ENCODE peak calls at places on chromosome 2, in six cellular contexts. A is body of pancreas, K is heart left ventricle, Y is Peyer's patch, P is GM23338, S is left lung. L is an unnamed sample.

GRCh38 chr2:218993345-218994315 is at the start of gene CRYBA2:
- DNase-seq in A (peak; percentile 45), K (no peak), Y (no peak), P (peak; percentile 59), S (peak; percentile 79), L (peak; percentile 63)

GRCh38 chr2:144544053-144544452 is 24.1 kb upstream of the ZEB2 start:
- DNase-seq in A (no peak), K (no peak), Y (no peak), P (no peak), S (no peak), L (no peak)

GRCh38 chr2:191653669-191654402 is 24.1 kb upstream of the NABP1 start:
- DNase-seq in A (no peak), K (no peak), Y (no peak), P (no peak), S (no peak), L (no peak)

GRCh38 chr2:5691659-5692529 is at the start of gene SOX11:
- DNase-seq in A (no peak), K (peak; percentile 57), Y (no peak), P (peak; percentile 97), S (peak; percentile 76), L (no peak)

GRCh38 chr2:216349366-216349765 is 22.9 kb downstream of the MARCHF4 start:
- DNase-seq in A (no peak), K (no peak), Y (no peak), P (peak; percentile 65), S (no peak), L (no peak)

GRCh38 chr2:98936917-98937351 is 909 bp upstream of the CRACDL start:
- DNase-seq in A (no peak), K (no peak), Y (no peak), P (peak; percentile 65), S (peak; percentile 80), L (no peak)

GRCh38 chr2:143429932-143430331 is 300.7 kb downstream of the ARHGAP15 start:
- DNase-seq in A (no peak), K (no peak), Y (no peak), P (no peak), S (no peak), L (no peak)

GRCh38 chr2:164911832-164912231 is 43.5 kb downstream of the SLC38A11 start:
- DNase-seq in A (no peak), K (no peak), Y (no peak), P (no peak), S (no peak), L (no peak)

GRCh38 chr2:170301606-170302005 is 123.7 kb downstream of the MYO3B start:
- DNase-seq in A (no peak), K (no peak), Y (no peak), P (no peak), S (no peak), L (no peak)

GRCh38 chr2:177983183-177983788 is 89.3 kb downstream of the PDE11A start:
- DNase-seq in A (peak; percentile 51), K (no peak), Y (no peak), P (peak; percentile 79), S (no peak), L (peak; percentile 35)

GRCh38 chr2:149587950-149588487 is 444 bp upstream of the MMADHC start:
- DNase-seq in A (no peak), K (no peak), Y (no peak), P (peak; percentile 11), S (no peak), L (no peak)

GRCh38 chr2:64101141-64101591 is 43.1 kb downstream of the PELI1 start:
- DNase-seq in A (no peak), K (no peak), Y (no peak), P (no peak), S (no peak), L (no peak)

GRCh38 chr2:46632349-46632748 is 153.0 kb downstream of the TMEM247 start:
- DNase-seq in A (no peak), K (no peak), Y (no peak), P (peak; percentile 75), S (no peak), L (no peak)

GRCh38 chr2:26623541-26624497 is 17.3 kb downstream of the CIB4 start:
- DNase-seq in A (peak; percentile 25), K (no peak), Y (no peak), P (no peak), S (peak; percentile 53), L (no peak)

GRCh38 chr2:191677091-191677645 is 768 bp upstream of the NABP1 start:
- DNase-seq in A (peak; percentile 73), K (peak; percentile 28), Y (peak; percentile 45), P (peak; percentile 27), S (no peak), L (peak; percentile 51)

GRCh38 chr2:142180820-142181533 is 50.2 kb upstream of the LRP1B start:
- DNase-seq in A (peak; percentile 15), K (no peak), Y (no peak), P (peak; percentile 87), S (peak; percentile 64), L (peak; percentile 40)

GRCh38 chr2:169815849-169816248 is 8.9 kb downstream of the METTL5 start:
- DNase-seq in A (no peak), K (no peak), Y (no peak), P (no peak), S (no peak), L (no peak)

GRCh38 chr2:115369380-115369779 is 926.9 kb downstream of the DPP10 start:
- DNase-seq in A (no peak), K (no peak), Y (no peak), P (no peak), S (no peak), L (no peak)

GRCh38 chr2:234243871-234244565 is 193.5 kb downstream of the SPP2 start:
- DNase-seq in A (no peak), K (no peak), Y (no peak), P (no peak), S (no peak), L (no peak)

GRCh38 chr2:127429291-127429690 is 11.1 kb downstream of the PROC start:
- DNase-seq in A (no peak), K (no peak), Y (no peak), P (no peak), S (no peak), L (no peak)

GRCh38 chr2:190506666-190507065 is 27.9 kb downstream of the NEMP2 start:
- DNase-seq in A (no peak), K (no peak), Y (no peak), P (no peak), S (no peak), L (no peak)

GRCh38 chr2:231241755-231242507 is 43.5 kb downstream of the ARMC9 start:
- DNase-seq in A (peak; percentile 19), K (peak; percentile 34), Y (no peak), P (no peak), S (no peak), L (no peak)

GRCh38 chr2:9975805-9976447 is 24.4 kb downstream of the GRHL1 start:
- DNase-seq in A (peak; percentile 66), K (peak; percentile 29), Y (no peak), P (no peak), S (no peak), L (no peak)

GRCh38 chr2:56185582-56186046 is 1.8 kb downstream of the CCDC85A start:
- DNase-seq in A (peak; percentile 28), K (peak; percentile 57), Y (no peak), P (peak; percentile 79), S (peak; percentile 69), L (no peak)

GRCh38 chr2:79874015-79874414 is 361.2 kb downstream of the CTNNA2 start:
- DNase-seq in A (no peak), K (no peak), Y (no peak), P (no peak), S (peak; percentile 62), L (no peak)

GRCh38 chr2:79876430-79876829 is 363.6 kb downstream of the CTNNA2 start:
- DNase-seq in A (peak; percentile 23), K (no peak), Y (no peak), P (peak; percentile 60), S (no peak), L (peak; percentile 11)
- TF ChIP-seq CTCF in A (no peak), K (no peak), Y (peak; percentile 12), P (peak; percentile 67), S (no peak), L (peak; percentile 45)

DNA sequence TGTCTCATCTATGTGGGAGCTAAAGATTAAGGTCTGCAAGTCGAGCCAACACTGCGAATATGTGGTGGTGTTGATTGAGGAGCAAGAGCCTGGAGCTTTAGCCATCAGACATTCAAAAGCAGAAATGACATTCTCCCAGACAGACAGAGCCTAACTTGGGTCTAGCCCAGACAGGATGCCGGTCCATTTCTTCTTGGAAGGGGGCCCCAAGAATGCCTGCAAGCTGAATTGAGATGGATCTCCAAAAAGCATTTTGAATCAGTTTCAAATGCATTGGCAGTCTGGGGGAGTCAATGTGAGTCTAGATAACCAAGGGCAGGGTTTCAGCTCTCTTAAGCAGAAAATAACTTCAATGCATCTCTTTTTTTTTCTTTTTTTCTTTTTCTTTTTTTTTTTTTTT is 30.0 kb upstream of the EML4 start:
- DNase-seq in A (no peak), K (no peak), Y (no peak), P (no peak), S (no peak), L (no peak)
- H3K4me1 ChIP-seq in A (peaks cover 20% of the 10 kb centered on the region), K (peaks cover 7% of the 10 kb centered on the region), Y (peaks cover 8% of the 10 kb centered on the region), P (peaks cover 24% of the 10 kb centered on the region), S (peaks cover 29% of the 10 kb centered on the region), L (peaks cover 75% of the 10 kb centered on the region)

GRCh38 chr2:237922641-237923361 is 44.0 kb upstream of the UBE2F start:
- DNase-seq in A (peak; percentile 89), K (no peak), Y (no peak), P (no peak), S (no peak), L (no peak)

GRCh38 chr2:237920673-237921072 is 46.1 kb upstream of the UBE2F start:
- DNase-seq in A (no peak), K (no peak), Y (no peak), P (no peak), S (no peak), L (no peak)

GRCh38 chr2:237921967-237922492 is 44.8 kb upstream of the UBE2F start:
- DNase-seq in A (no peak), K (no peak), Y (no peak), P (no peak), S (no peak), L (no peak)

GRCh38 chr2:237917696-237918374 is 49.0 kb upstream of the UBE2F start:
- DNase-seq in A (no peak), K (no peak), Y (no peak), P (no peak), S (no peak), L (no peak)

DNA sequence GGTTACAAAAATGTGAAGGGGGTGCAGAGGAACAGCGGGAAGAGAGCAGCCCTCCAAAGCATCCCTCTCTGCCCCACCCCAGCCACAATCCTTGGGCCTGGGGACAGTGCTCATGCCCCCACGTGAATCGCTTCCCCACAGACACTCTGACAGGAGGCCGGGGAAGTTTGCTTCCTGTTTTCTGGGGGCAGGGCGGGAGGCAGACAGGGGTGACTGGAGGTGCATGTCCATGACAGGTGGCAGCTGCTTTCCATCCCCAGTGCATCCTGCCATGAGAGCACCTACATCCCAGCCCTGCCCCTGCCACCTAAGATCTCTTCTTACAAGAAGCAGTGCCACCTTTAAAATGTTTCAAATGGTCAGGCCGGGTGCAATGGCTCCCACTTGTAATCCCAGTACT is 47.2 kb upstream of the UBE2F start:
- DNase-seq in A (no peak), K (no peak), Y (no peak), P (no peak), S (no peak), L (no peak)
- TF ChIP-seq CTCF in A (no peak), K (no peak), Y (no peak), P (no peak), S (no peak), L (no peak)

DNA sequence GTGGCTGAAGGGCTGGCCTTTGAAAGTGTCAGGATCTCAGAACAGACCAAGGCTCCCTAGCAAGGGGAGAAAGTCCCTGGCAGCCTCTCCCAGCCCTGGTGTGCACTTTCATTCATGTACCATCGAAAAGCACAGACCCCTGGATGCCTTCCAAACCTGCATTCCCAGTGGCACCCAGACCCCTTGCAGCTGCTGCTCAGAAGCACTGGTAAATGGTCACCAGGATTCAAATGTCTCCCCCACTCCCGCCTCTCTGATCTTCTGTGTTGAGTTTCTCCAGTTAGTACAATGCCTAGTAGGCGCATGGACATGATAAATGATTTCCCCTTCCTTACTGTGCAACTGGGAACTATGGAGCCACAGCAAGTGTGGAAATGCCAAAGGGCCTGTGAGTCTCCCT is 180.0 kb downstream of the GLI2 start:
- DNase-seq in A (no peak), K (no peak), Y (no peak), P (no peak), S (no peak), L (no peak)
- H3K4me1 ChIP-seq in A (peaks cover 17% of the 10 kb centered on the region), K (peaks cover 18% of the 10 kb centered on the region), Y (no peaks in the 10 kb centered on the region), P (peaks cover 10% of the 10 kb centered on the region), S (peaks cover 37% of the 10 kb centered on the region), L (peaks cover 38% of the 10 kb centered on the region)